ENCODE peak calls at places on chromosome 4, in ten cellular contexts. Q is HAP-1; C is HepG2; D is CD4-positive, alpha-beta memory T cell; O is ascending aorta; P is endodermal cell; W is A549; H is aorta; Y is psoas muscle; T is endothelial cell of umbilical vein. I is an unnamed sample. For H3K4me1, the result is how much of the 10 kb centered on the place peaks cover.

GRCh38 chr4:122744229-122744628 is 11.7 kb downstream of the BBS12 start:
- DNase-seq in Q (no peak), C (peak), D (no peak), O (no peak), P (no peak), W (no peak), H (peak), Y (no peak), T (no peak), I (no peak)

GRCh38 chr4:111268769-111269414 is 646.0 kb upstream of the PITX2 start:
- DNase-seq in Q (no peak), C (no peak), D (no peak), O (no peak), P (no peak), W (no peak), H (no peak), Y (no peak), T (peak), I (no peak)

GRCh38 chr4:91471280-91471679 is 832.5 kb upstream of the GRID2 start:
- DNase-seq in Q (no peak), C (no peak), D (no peak), O (no peak), P (no peak), W (no peak), H (no peak), Y (no peak), T (no peak), I (no peak)

GRCh38 chr4:174427562-174428140 is 94.6 kb downstream of the HPGD start:
- DNase-seq in Q (no peak), C (no peak), D (no peak), O (no peak), P (no peak), W (no peak), H (no peak), Y (no peak), T (no peak), I (no peak)

GRCh38 chr4:24857996-24858395 is 54.8 kb downstream of the CCDC149 start:
- DNase-seq in Q (no peak), C (no peak), D (no peak), O (peak), P (no peak), W (no peak), H (peak), Y (no peak), T (peak), I (no peak)

GRCh38 chr4:55866973-55867574 is 13.6 kb downstream of the EXOC1 start:
- DNase-seq in Q (peak), C (peak), D (peak), O (no peak), P (no peak), W (peak), H (no peak), Y (no peak), T (peak), I (no peak)

GRCh38 chr4:1198070-1198844 is 25.9 kb upstream of the SPON2 start:
- DNase-seq in Q (no peak), C (no peak), D (no peak), O (peak), P (no peak), W (no peak), H (no peak), Y (peak), T (no peak), I (no peak)

GRCh38 chr4:3766207-3766790 is at the start of gene ADRA2C:
- DNase-seq in Q (no peak), C (peak), D (no peak), O (no peak), P (peak), W (peak), H (no peak), Y (peak), T (no peak), I (no peak)

GRCh38 chr4:98612318-98613250 is 45.8 kb downstream of the TSPAN5 start:
- DNase-seq in Q (no peak), C (no peak), D (no peak), O (no peak), P (peak), W (no peak), H (no peak), Y (no peak), T (no peak), I (no peak)

GRCh38 chr4:121370729-121371325 is 10.0 kb downstream of the QRFPR start:
- DNase-seq in Q (peak), C (peak), D (peak), O (no peak), P (peak), W (no peak), H (no peak), Y (no peak), T (peak), I (no peak)

GRCh38 chr4:121375262-121375661 is 5.6 kb downstream of the QRFPR start:
- DNase-seq in Q (no peak), C (no peak), D (no peak), O (no peak), P (no peak), W (no peak), H (no peak), Y (no peak), T (no peak), I (no peak)

GRCh38 chr4:121376541-121376940 is 4.3 kb downstream of the QRFPR start:
- DNase-seq in Q (no peak), C (no peak), D (no peak), O (no peak), P (no peak), W (no peak), H (no peak), Y (no peak), T (no peak), I (no peak)

GRCh38 chr4:121376097-121376496 is 4.7 kb downstream of the QRFPR start:
- DNase-seq in Q (no peak), C (no peak), D (no peak), O (no peak), P (no peak), W (no peak), H (no peak), Y (no peak), T (no peak), I (no peak)

DNA sequence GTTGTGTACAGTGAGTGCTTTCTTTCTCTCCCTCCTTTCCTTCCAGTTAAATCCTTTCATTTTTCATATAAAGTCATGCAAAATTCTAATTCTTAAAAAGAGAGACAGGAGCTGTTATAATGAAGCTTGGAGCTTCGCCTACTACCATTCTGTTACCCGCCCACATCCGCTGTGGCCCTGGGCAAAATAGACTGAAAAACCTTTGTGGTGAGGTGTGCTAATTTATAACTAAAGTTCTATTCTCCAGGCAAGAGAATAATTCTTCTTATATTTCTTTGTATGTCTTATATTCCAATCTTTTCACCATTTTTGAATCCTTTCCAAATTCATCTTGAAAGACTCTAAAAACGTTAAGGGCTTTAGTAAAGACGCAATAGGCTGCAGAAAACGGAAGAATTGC is 7.0 kb downstream of the QRFPR start:
- DNase-seq in Q (no peak), C (no peak), D (no peak), O (no peak), P (no peak), W (no peak), H (no peak), Y (no peak), T (no peak), I (no peak)
- H3K4me1 ChIP-seq in Q (under half), C (under half), D (under half), O (under half), P (under half), W (under half), H (under half), Y (under half), T (under half), I (under half)

DNA sequence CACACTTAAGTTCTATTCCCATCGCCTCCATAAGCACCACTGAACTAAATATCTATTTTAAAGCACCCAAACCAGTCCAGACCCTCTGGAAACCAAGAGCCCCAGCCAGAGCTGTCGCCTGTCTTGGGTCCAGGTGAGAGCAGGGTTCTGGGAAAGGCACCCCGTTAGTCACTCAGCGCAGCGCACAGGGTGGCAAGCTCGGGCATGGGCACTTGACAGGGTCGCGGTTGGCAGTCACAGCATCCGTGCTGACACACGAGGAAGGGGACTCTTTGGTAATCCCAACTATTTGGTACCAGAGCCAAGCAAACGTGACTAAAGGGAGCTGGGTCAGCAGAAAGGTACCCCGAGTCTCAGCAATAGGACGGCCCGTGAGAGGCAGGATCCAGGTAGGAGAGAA is 24.3 kb upstream of the ETNPPL start:
- DNase-seq in Q (no peak), C (no peak), D (no peak), O (no peak), P (no peak), W (no peak), H (no peak), Y (no peak), T (no peak), I (no peak)
- H3K4me1 ChIP-seq in Q (under half), C (under half), D (under half), O (under half), P (under half), W (under half), H (under half), Y (under half), T (under half), I (under half)

GRCh38 chr4:78213218-78213617 is 156.1 kb downstream of the FRAS1 start:
- DNase-seq in Q (no peak), C (no peak), D (no peak), O (no peak), P (no peak), W (no peak), H (no peak), Y (no peak), T (no peak), I (no peak)
- H3K4me1 ChIP-seq in Q (under half), C (under half), D (under half), O (under half), P (under half), W (under half), H (under half), Y (under half), T (under half), I (under half)

GRCh38 chr4:158789853-158790252 is 21.0 kb downstream of the FNIP2 start:
- DNase-seq in Q (no peak), C (no peak), D (no peak), O (no peak), P (no peak), W (no peak), H (no peak), Y (no peak), T (no peak), I (no peak)
- H3K4me1 ChIP-seq in Q (under half), C (half or more), D (under half), O (under half), P (under half), W (under half), H (under half), Y (half or more), T (under half), I (under half)

GRCh38 chr4:39453738-39454137 is 5.0 kb downstream of the RPL9 start:
- DNase-seq in Q (no peak), C (no peak), D (no peak), O (no peak), P (no peak), W (no peak), H (no peak), Y (no peak), T (no peak), I (no peak)

GRCh38 chr4:39450618-39451017 is 8.1 kb downstream of the RPL9 start:
- DNase-seq in Q (no peak), C (peak), D (no peak), O (no peak), P (no peak), W (no peak), H (no peak), Y (no peak), T (no peak), I (no peak)

GRCh38 chr4:39452153-39452859 is 6.4 kb downstream of the RPL9 start:
- DNase-seq in Q (no peak), C (no peak), D (no peak), O (no peak), P (no peak), W (no peak), H (no peak), Y (no peak), T (no peak), I (no peak)

GRCh38 chr4:39451423-39452023 is 7.2 kb downstream of the RPL9 start:
- DNase-seq in Q (no peak), C (no peak), D (no peak), O (no peak), P (no peak), W (no peak), H (no peak), Y (no peak), T (no peak), I (no peak)

GRCh38 chr4:39452860-39453587 is 5.7 kb downstream of the RPL9 start:
- DNase-seq in Q (no peak), C (no peak), D (no peak), O (no peak), P (no peak), W (no peak), H (no peak), Y (no peak), T (no peak), I (no peak)
- H3K4me1 ChIP-seq in Q (under half), C (half or more), D (under half), O (under half), P (under half), W (under half), H (under half), Y (under half), T (under half), I (under half)

GRCh38 chr4:184318852-184319251 is 101.2 kb upstream of the ENPP6 start:
- DNase-seq in Q (no peak), C (no peak), D (no peak), O (no peak), P (no peak), W (no peak), H (no peak), Y (no peak), T (no peak), I (no peak)
- H3K4me1 ChIP-seq in Q (under half), C (under half), D (under half), O (under half), P (under half), W (under half), H (under half), Y (under half), T (under half), I (under half)

GRCh38 chr4:152659806-152660205 is 20.0 kb downstream of the TMEM154 start:
- DNase-seq in Q (no peak), C (no peak), D (no peak), O (no peak), P (no peak), W (no peak), H (no peak), Y (no peak), T (no peak), I (no peak)
- H3K4me1 ChIP-seq in Q (under half), C (under half), D (under half), O (under half), P (under half), W (under half), H (under half), Y (under half), T (under half), I (under half)

I was measured in effector memory CD4-positive, alpha-beta T cell.